ENCODE peak calls at places on chromosome 15, in nine cellular contexts. One of them, this sample, is unnamed.
A peak's percentile ranks its signal among the peaks of the same experiment; 100 is the strongest.

GRCh38 chr15:19956124-19956796 is 585.3 kb downstream of the GOLGA6L6 start:
- DNase-seq in IMR-90: no peak
- DNase-seq in K562: no peak
- DNase-seq in prostate gland: no peak
- DNase-seq in body of pancreas: no peak
- DNase-seq in esophagus squamous epithelium: no peak
- DNase-seq in right lobe of liver: no peak
- DNase-seq in uterus: no peak
- DNase-seq in GM12878: no peak
- DNase-seq in this sample: no peak

GRCh38 chr15:25180606-25181289 is 226.0 kb downstream of the SNRPN start:
- DNase-seq in right lobe of liver: peak; percentile 26
- DNase-seq in K562: no peak
- DNase-seq in IMR-90: no peak
- DNase-seq in body of pancreas: peak; percentile 1
- DNase-seq in esophagus squamous epithelium: no peak
- DNase-seq in GM12878: no peak
- DNase-seq in prostate gland: no peak
- DNase-seq in uterus: peak; percentile 5
- DNase-seq in this sample: peak; percentile 53

GRCh38 chr15:37791693-37792092 is 142.7 kb upstream of the TMCO5A start:
- DNase-seq in prostate gland: no peak
- DNase-seq in uterus: no peak
- DNase-seq in esophagus squamous epithelium: no peak
- DNase-seq in right lobe of liver: no peak
- DNase-seq in K562: no peak
- DNase-seq in body of pancreas: no peak
- DNase-seq in IMR-90: no peak
- DNase-seq in GM12878: no peak
- DNase-seq in this sample: no peak

GRCh38 chr15:101273534-101273933 is 3.8 kb downstream of the SELENOS start:
- DNase-seq in GM12878: no peak
- DNase-seq in prostate gland: no peak
- DNase-seq in IMR-90: no peak
- DNase-seq in esophagus squamous epithelium: no peak
- DNase-seq in body of pancreas: no peak
- DNase-seq in uterus: no peak
- DNase-seq in K562: no peak
- DNase-seq in right lobe of liver: no peak
- DNase-seq in this sample: no peak

GRCh38 chr15:77145370-77145769 is 74.5 kb upstream of the TSPAN3 start:
- DNase-seq in K562: no peak
- DNase-seq in prostate gland: no peak
- DNase-seq in GM12878: no peak
- DNase-seq in IMR-90: no peak
- DNase-seq in esophagus squamous epithelium: no peak
- DNase-seq in right lobe of liver: no peak
- DNase-seq in body of pancreas: no peak
- DNase-seq in uterus: no peak
- DNase-seq in this sample: no peak

GRCh38 chr15:53658827-53659226 is 100.6 kb downstream of the WDR72 start:
- DNase-seq in uterus: no peak
- DNase-seq in prostate gland: no peak
- DNase-seq in body of pancreas: no peak
- DNase-seq in GM12878: no peak
- DNase-seq in right lobe of liver: no peak
- DNase-seq in K562: no peak
- DNase-seq in IMR-90: no peak
- DNase-seq in esophagus squamous epithelium: no peak
- DNase-seq in this sample: no peak

GRCh38 chr15:56244237-56244810 is 645 bp upstream of the RFX7 start:
- DNase-seq in uterus: peak; percentile 42
- DNase-seq in GM12878: no peak
- DNase-seq in body of pancreas: peak; percentile 38
- DNase-seq in right lobe of liver: peak; percentile 57
- DNase-seq in prostate gland: peak; percentile 59
- DNase-seq in K562: peak; percentile 47
- DNase-seq in esophagus squamous epithelium: no peak
- DNase-seq in IMR-90: peak; percentile 67
- DNase-seq in this sample: peak; percentile 69

GRCh38 chr15:25436707-25437106 is 2.1 kb downstream of the UBE3A start:
- DNase-seq in esophagus squamous epithelium: no peak
- DNase-seq in right lobe of liver: peak; percentile 46
- DNase-seq in body of pancreas: no peak
- DNase-seq in GM12878: no peak
- DNase-seq in uterus: no peak
- DNase-seq in K562: no peak
- DNase-seq in prostate gland: no peak
- DNase-seq in IMR-90: no peak
- DNase-seq in this sample: no peak

GRCh38 chr15:49467782-49468181 is 44.7 kb downstream of the FGF7 start:
- DNase-seq in K562: no peak
- DNase-seq in prostate gland: no peak
- DNase-seq in GM12878: no peak
- DNase-seq in IMR-90: no peak
- DNase-seq in body of pancreas: no peak
- DNase-seq in uterus: no peak
- DNase-seq in esophagus squamous epithelium: no peak
- DNase-seq in right lobe of liver: no peak
- DNase-seq in this sample: no peak

GRCh38 chr15:48168626-48169025 is 9.5 kb downstream of the MYEF2 start:
- DNase-seq in K562: no peak
- DNase-seq in uterus: no peak
- DNase-seq in body of pancreas: no peak
- DNase-seq in GM12878: no peak
- DNase-seq in right lobe of liver: no peak
- DNase-seq in IMR-90: no peak
- DNase-seq in prostate gland: no peak
- DNase-seq in esophagus squamous epithelium: no peak
- DNase-seq in this sample: no peak

GRCh38 chr15:70096975-70097336 is 761 bp downstream of the TLE3 start:
- DNase-seq in right lobe of liver: no peak
- DNase-seq in body of pancreas: no peak
- DNase-seq in esophagus squamous epithelium: no peak
- DNase-seq in GM12878: no peak
- DNase-seq in IMR-90: no peak
- DNase-seq in K562: no peak
- DNase-seq in prostate gland: no peak
- DNase-seq in uterus: no peak
- DNase-seq in this sample: no peak

GRCh38 chr15:70097337-70098169 is at the start of gene TLE3:
- DNase-seq in esophagus squamous epithelium: peak; percentile 94
- DNase-seq in K562: peak; percentile 97
- DNase-seq in GM12878: peak; percentile 85
- DNase-seq in right lobe of liver: peak; percentile 100
- DNase-seq in uterus: peak; percentile 99
- DNase-seq in prostate gland: peak; percentile 100
- DNase-seq in body of pancreas: peak; percentile 100
- DNase-seq in IMR-90: peak; percentile 98
- DNase-seq in this sample: peak; percentile 100

GRCh38 chr15:70095387-70096214 is 2.1 kb downstream of the TLE3 start:
- DNase-seq in K562: peak; percentile 57
- DNase-seq in IMR-90: no peak
- DNase-seq in body of pancreas: peak; percentile 42
- DNase-seq in right lobe of liver: no peak
- DNase-seq in GM12878: no peak
- DNase-seq in prostate gland: peak; percentile 28
- DNase-seq in esophagus squamous epithelium: no peak
- DNase-seq in uterus: no peak
- DNase-seq in this sample: peak; percentile 72

GRCh38 chr15:70094690-70095311 is 2.9 kb downstream of the TLE3 start:
- DNase-seq in prostate gland: peak; percentile 44
- DNase-seq in GM12878: no peak
- DNase-seq in uterus: no peak
- DNase-seq in K562: no peak
- DNase-seq in esophagus squamous epithelium: no peak
- DNase-seq in right lobe of liver: no peak
- DNase-seq in IMR-90: no peak
- DNase-seq in body of pancreas: no peak
- DNase-seq in this sample: no peak

DNA sequence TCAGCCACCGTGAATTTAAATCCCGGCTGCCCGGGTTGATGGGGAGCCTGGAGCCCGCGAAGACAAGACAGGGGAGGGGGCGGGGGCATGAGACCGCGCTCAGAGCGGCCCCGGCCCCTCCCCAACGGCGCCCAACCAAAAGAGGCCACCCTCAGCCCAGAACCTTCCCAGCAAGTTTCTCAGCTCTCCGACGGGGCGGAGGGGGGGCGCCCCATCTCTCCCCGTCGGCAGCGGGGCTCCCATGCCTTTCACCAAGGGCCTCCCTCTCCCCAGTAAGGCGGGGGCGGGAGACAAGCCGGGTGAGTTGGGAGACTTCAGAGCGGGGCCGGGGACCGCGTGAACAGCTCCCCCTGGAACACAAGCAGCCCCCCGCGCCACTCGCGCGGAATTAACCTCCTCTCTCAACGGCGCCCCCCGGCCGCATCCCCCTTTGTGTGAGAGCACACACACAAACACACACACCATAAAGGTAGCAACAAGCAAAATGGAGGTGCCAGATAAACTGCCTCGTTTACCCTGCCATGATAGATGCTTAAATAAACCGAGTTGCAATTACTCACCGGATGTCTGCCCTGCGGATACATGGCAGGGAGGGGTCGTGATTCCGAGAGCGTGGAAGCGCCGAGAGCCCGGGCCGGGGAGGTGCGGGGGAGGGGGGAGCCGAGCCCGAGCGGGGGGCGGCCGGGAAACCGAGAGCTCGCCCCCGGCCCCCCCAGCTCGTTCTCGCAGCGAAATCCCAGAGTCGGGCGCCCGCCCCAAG is 1.3 kb downstream of the TLE3 start:
- DNase-seq in prostate gland: peak; percentile 57
- DNase-seq in right lobe of liver: no peak
- DNase-seq in esophagus squamous epithelium: no peak
- DNase-seq in IMR-90: peak; percentile 56
- DNase-seq in K562: peak; percentile 45
- DNase-seq in body of pancreas: peak; percentile 46
- DNase-seq in GM12878: no peak
- DNase-seq in uterus: peak; percentile 64
- DNase-seq in this sample: peak; percentile 81
- TF ChIP-seq CTCF in prostate gland: no peak
- TF ChIP-seq CTCF in right lobe of liver: no peak
- TF ChIP-seq CTCF in esophagus squamous epithelium: no peak
- TF ChIP-seq CTCF in IMR-90: no peak
- TF ChIP-seq CTCF in K562: no peak
- TF ChIP-seq CTCF in body of pancreas: no peak
- TF ChIP-seq CTCF in GM12878: no peak
- TF ChIP-seq CTCF in uterus: no peak
- TF ChIP-seq CTCF in this sample: no peak

DNA sequence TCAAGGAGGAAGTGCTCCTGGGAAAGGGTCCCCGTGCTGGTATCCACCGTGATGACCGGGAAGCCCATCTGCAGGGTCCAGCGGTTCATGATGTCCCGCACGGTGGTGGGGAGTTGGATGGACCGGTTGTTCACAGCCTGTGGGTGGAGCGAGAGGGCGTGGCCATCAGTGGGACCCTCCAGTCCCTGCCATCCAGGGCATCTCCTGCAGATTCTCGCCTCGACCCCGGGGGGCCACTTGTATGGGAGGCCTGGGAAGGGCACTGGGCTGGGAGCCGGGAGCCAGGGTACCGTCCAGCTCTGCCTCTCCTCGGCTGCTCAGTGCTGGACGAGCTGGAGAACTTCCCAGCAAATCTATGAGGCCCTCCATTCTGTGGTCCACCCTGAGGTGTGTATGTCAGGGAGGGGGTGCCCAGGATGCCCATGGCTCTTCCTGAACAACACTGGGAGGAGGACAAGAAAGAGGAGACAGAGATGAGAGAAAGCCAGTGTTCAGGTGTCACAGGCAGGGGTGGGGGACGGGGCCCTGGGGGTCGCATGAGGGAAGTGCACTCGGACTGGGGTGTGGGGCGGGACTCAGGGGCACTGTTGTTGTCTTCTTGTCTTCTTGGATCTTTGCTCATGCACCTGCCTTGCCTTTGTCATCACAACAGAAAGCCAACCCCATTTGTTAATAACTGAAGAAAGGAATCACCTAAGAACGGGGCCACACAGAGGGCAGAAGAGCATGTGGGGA is 13.0 kb downstream of the ANPEP start:
- DNase-seq in prostate gland: no peak
- DNase-seq in right lobe of liver: no peak
- DNase-seq in GM12878: no peak
- DNase-seq in esophagus squamous epithelium: no peak
- DNase-seq in body of pancreas: no peak
- DNase-seq in K562: no peak
- DNase-seq in uterus: no peak
- DNase-seq in IMR-90: no peak
- DNase-seq in this sample: no peak
- TF ChIP-seq POLR2A in prostate gland: no peak
- TF ChIP-seq POLR2A in right lobe of liver: no peak
- TF ChIP-seq POLR2A in GM12878: no peak
- TF ChIP-seq POLR2A in esophagus squamous epithelium: no peak
- TF ChIP-seq POLR2A in body of pancreas: no peak
- TF ChIP-seq POLR2A in K562: no peak
- TF ChIP-seq POLR2A in uterus: no peak
- TF ChIP-seq POLR2A in IMR-90: no peak
- TF ChIP-seq POLR2A in this sample: no peak

GRCh38 chr15:63473999-63474809 is 30.2 kb upstream of the USP3 start:
- DNase-seq in GM12878: peak; percentile 97
- DNase-seq in IMR-90: peak; percentile 90
- DNase-seq in esophagus squamous epithelium: no peak
- DNase-seq in body of pancreas: peak; percentile 53
- DNase-seq in uterus: no peak
- DNase-seq in K562: no peak
- DNase-seq in prostate gland: peak; percentile 86
- DNase-seq in right lobe of liver: peak; percentile 88
- DNase-seq in this sample: no peak
- TF ChIP-seq CTCF in GM12878: no peak
- TF ChIP-seq CTCF in IMR-90: peak; percentile 26
- TF ChIP-seq CTCF in esophagus squamous epithelium: no peak
- TF ChIP-seq CTCF in body of pancreas: no peak
- TF ChIP-seq CTCF in uterus: no peak
- TF ChIP-seq CTCF in K562: peak; percentile 26
- TF ChIP-seq CTCF in prostate gland: no peak
- TF ChIP-seq CTCF in right lobe of liver: no peak
- TF ChIP-seq CTCF in this sample: no peak

DNA sequence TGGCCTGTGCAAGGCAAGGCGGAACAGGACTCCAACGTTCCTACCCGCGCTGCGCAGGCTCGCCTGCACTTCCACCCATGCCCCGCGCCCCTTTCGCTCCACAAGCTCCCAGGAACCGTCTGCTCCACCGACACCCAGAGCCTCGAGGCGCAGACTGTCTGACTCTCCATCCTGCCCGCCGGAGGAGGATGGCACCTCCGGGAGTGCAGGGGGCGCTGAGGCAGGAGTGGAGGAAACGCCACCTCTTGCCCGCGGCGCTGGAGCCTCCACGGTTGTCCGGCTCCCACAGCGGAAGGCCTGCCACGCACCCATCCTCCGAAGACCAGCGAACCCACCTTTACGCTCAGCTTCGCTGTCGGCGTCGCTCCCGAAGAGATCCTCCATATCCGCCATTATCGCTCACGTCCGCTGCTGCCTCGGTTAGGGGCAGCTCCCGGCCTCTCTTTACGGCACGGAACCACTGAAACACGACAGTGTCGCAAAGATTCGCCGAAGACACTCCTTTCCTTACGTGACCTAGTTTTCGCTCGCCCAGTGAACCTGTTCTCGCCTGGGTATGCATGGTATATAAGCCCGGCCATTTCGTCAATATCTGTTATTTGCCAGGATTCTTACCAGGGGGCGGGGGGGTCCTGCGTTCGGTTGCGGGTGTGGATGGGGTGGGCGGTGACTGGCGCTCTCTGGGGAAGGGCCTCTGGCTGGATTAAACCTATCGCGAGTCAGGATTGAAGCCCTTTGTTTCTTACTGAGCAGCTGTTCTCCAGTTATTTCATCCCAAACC is at the start of gene LEO1:
- DNase-seq in GM12878: peak; percentile 88
- DNase-seq in right lobe of liver: peak; percentile 94
- DNase-seq in esophagus squamous epithelium: peak; percentile 68
- DNase-seq in K562: peak; percentile 90
- DNase-seq in prostate gland: peak; percentile 93
- DNase-seq in body of pancreas: peak; percentile 95
- DNase-seq in IMR-90: peak; percentile 98
- DNase-seq in uterus: peak; percentile 93
- DNase-seq in this sample: peak; percentile 96
- TF ChIP-seq POLR2A in GM12878: peak; percentile 94
- TF ChIP-seq POLR2A in right lobe of liver: peak; percentile 63
- TF ChIP-seq POLR2A in esophagus squamous epithelium: no peak
- TF ChIP-seq POLR2A in K562: peak; percentile 96
- TF ChIP-seq POLR2A in prostate gland: peak; percentile 47
- TF ChIP-seq POLR2A in body of pancreas: peak; percentile 92
- TF ChIP-seq POLR2A in IMR-90: peak; percentile 86
- TF ChIP-seq POLR2A in uterus: peak; percentile 41
- TF ChIP-seq POLR2A in this sample: peak; percentile 49